ENCODE peak calls at places on chromosomes 1 and 21, in eight cellular contexts. L, U, D, A, V, C, M and X are unnamed samples.

GRCh38 chr1:179709841-179710329 is 33.2 kb upstream of the FAM163A start:
- ATAC-seq in M (no peak), L (no peak), D (peak), C (peak), U (peak), A (peak), V (no peak), X (no peak)

GRCh38 chr1:17359031-17359430 is 13.0 kb upstream of the PADI6 start:
- ATAC-seq in V (no peak), C (no peak), M (no peak), U (no peak), L (no peak), D (no peak), A (no peak), X (no peak)

GRCh38 chr1:114080511-114081144 is 73.0 kb downstream of the SYT6 start:
- ATAC-seq in M (no peak), U (no peak), C (no peak), V (no peak), A (no peak), L (no peak), D (no peak), X (no peak)

GRCh38 chr21:26331581-26331980 is 161.0 kb upstream of the APP start:
- ATAC-seq in L (no peak), V (no peak), A (no peak), M (no peak), C (no peak), D (no peak), U (no peak), X (no peak)

GRCh38 chr1:59141267-59141863 is 155.5 kb upstream of the FGGY start:
- ATAC-seq in D (no peak), L (no peak), A (no peak), V (no peak), C (no peak), U (no peak), M (no peak), X (no peak)

GRCh38 chr21:29677326-29677725 is 262.5 kb downstream of the GRIK1 start:
- ATAC-seq in L (no peak), A (no peak), V (no peak), U (no peak), D (no peak), M (no peak), C (no peak), X (no peak)

GRCh38 chr1:2229921-2230700 is 2.0 kb downstream of the SKI start:
- ATAC-seq in D (no peak), M (no peak), A (no peak), U (no peak), V (no peak), C (no peak), L (no peak), X (no peak)

GRCh38 chr1:86441581-86441980 is 17.6 kb downstream of the CLCA2 start:
- ATAC-seq in U (peak), L (no peak), A (peak), M (peak), V (no peak), C (no peak), D (no peak), X (no peak)

GRCh38 chr1:45974541-45975269 is 157.7 kb downstream of the PIK3R3 start:
- ATAC-seq in U (no peak), V (no peak), C (no peak), A (no peak), L (peak), M (no peak), D (no peak), X (peak)

GRCh38 chr1:42817976-42818375 is 779 bp upstream of the SVBP start:
- ATAC-seq in D (no peak), L (no peak), M (no peak), V (no peak), C (no peak), A (no peak), U (no peak), X (no peak)

GRCh38 chr1:241513378-241513777 is 6.2 kb downstream of the FH start:
- ATAC-seq in C (no peak), A (no peak), D (no peak), L (no peak), V (no peak), U (no peak), M (no peak), X (no peak)

GRCh38 chr1:77888071-77888428 is 374 bp upstream of the NEXN start:
- ATAC-seq in L (peak), C (peak), U (no peak), D (peak), A (no peak), M (no peak), V (peak), X (no peak)

GRCh38 chr1:99639408-99639807 is 6.5 kb upstream of the PALMD start:
- ATAC-seq in V (no peak), L (no peak), C (no peak), D (no peak), A (no peak), U (no peak), M (no peak), X (no peak)

GRCh38 chr1:7948950-7949349 is 8.3 kb upstream of the TNFRSF9 start:
- ATAC-seq in A (peak), D (no peak), C (no peak), L (no peak), U (peak), V (peak), M (peak), X (peak)

GRCh38 chr1:162928141-162928540 is 67.2 kb upstream of the CCDC190 start:
- ATAC-seq in C (no peak), D (no peak), U (no peak), L (no peak), V (no peak), M (no peak), A (no peak), X (no peak)

GRCh38 chr1:58986996-58987767 is 203.3 kb upstream of the JUN start:
- ATAC-seq in V (peak), U (peak), C (no peak), D (no peak), L (no peak), A (peak), M (peak), X (no peak)

GRCh38 chr1:231918239-231919015 is 291.8 kb downstream of the DISC1 start:
- ATAC-seq in V (peak), A (peak), L (no peak), D (no peak), C (no peak), M (peak), U (peak), X (no peak)

GRCh38 chr1:231778009-231778719 is 151.6 kb downstream of the DISC1 start:
- ATAC-seq in M (no peak), C (peak), U (no peak), V (no peak), D (no peak), L (no peak), A (no peak), X (peak)

GRCh38 chr1:182397653-182398388 is 2.6 kb downstream of the TEDDM1 start:
- ATAC-seq in L (no peak), D (no peak), C (no peak), U (no peak), V (no peak), A (no peak), M (no peak), X (peak)